ENCODE peak calls at places on chromosomes 12 and 14, in eight cellular contexts. H, G, X, V, R, F, Y and Q are unnamed samples. For H3K27me3 and H3K4me1, the result is how much of the 10 kb centered on the place peaks cover.

GRCh38 chr12:57853864-57854556 is 7.5 kb upstream of the CTDSP2 start:
- DNase-seq in Y (no peak), X (no peak), V (no peak), H (no peak), R (no peak), G (no peak), F (no peak), Q (no peak)

GRCh38 chr12:79680051-79680450 is 10.7 kb downstream of the PAWR start:
- DNase-seq in V (no peak), H (no peak), G (no peak), R (no peak), F (no peak), Y (no peak), X (no peak), Q (no peak)

GRCh38 chr12:27148791-27149190 is 66.4 kb upstream of the C12orf71 start:
- DNase-seq in V (no peak), R (no peak), Y (no peak), H (no peak), G (no peak), F (no peak), X (no peak), Q (no peak)

GRCh38 chr14:53273671-53274072 is 120.5 kb upstream of the DDHD1 start:
- DNase-seq in G (no peak), V (no peak), Y (no peak), F (no peak), H (no peak), R (no peak), X (no peak), Q (no peak)

GRCh38 chr12:111458773-111459172 is 53.0 kb downstream of the SH2B3 start:
- DNase-seq in R (no peak), Y (no peak), H (no peak), G (no peak), X (peak), F (no peak), V (no peak), Q (no peak)

GRCh38 chr14:24132061-24132685 is 1.7 kb downstream of the FITM1 start:
- DNase-seq in V (no peak), X (peak), R (no peak), G (peak), H (peak), Y (no peak), F (no peak), Q (no peak)

GRCh38 chr14:74147571-74147970 is 62.8 kb downstream of the LIN52 start:
- DNase-seq in G (no peak), X (no peak), H (no peak), Y (no peak), V (no peak), F (no peak), R (no peak), Q (no peak)

GRCh38 chr12:57397441-57397840 is 33.4 kb downstream of the R3HDM2 start:
- DNase-seq in H (no peak), Y (no peak), X (no peak), F (no peak), R (no peak), V (no peak), G (no peak), Q (no peak)

GRCh38 chr12:70853326-70853725 is 67.2 kb downstream of the PTPRR start:
- DNase-seq in R (peak), G (no peak), X (peak), Y (peak), V (no peak), H (peak), F (peak), Q (no peak)

GRCh38 chr14:98189521-98189920 is 1082.5 kb downstream of the BCL11B start:
- DNase-seq in X (no peak), R (no peak), F (no peak), G (no peak), H (peak), Y (no peak), V (no peak), Q (no peak)

GRCh38 chr12:52798003-52798670 is 2.2 kb upstream of the KRT3 start:
- DNase-seq in R (no peak), Y (no peak), F (no peak), X (no peak), V (no peak), G (no peak), H (no peak), Q (no peak)

DNA sequence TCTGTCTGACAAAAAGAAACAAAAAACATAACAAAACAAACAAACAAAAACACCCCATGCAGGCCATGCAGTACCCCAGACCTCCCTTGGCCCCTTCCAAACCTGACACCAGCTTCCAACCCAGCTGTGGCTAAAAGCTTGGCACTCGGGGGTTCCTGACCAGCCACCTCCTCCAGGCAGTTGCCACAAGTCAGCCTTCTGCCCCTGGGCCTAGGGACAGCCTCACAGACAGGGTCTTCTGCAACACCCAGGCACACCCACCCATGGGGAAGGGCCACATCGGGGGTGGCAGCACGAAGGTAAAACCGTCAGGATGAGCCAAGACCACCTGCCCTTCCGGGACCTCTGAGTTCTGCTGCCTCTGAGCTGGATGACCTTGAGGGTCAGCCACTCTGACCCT is 10.7 kb upstream of the TMEM119 start:
- DNase-seq in F (no peak), R (no peak), Y (no peak), X (no peak), G (peak), V (no peak), H (no peak), Q (no peak)
- H3K27me3 ChIP-seq in F (under half), R (under half), Y (under half), X (under half), G (under half), V (under half), H (under half), Q (under half)

GRCh38 chr14:101222362-101223090 is 319.0 kb upstream of the RTL1 start:
- DNase-seq in F (no peak), V (no peak), Y (peak), G (peak), X (peak), H (no peak), R (no peak), Q (no peak)
- H3K27ac ChIP-seq in F (no peak), V (no peak), Y (no peak), G (no peak), X (no peak), H (no peak), R (no peak), Q (no peak)

GRCh38 chr14:92565718-92566115 is 52.1 kb downstream of the RIN3 start:
- DNase-seq in Y (no peak), X (no peak), F (no peak), R (no peak), H (no peak), G (no peak), V (no peak), Q (no peak)

GRCh38 chr14:92565040-92565717 is 51.6 kb downstream of the RIN3 start:
- DNase-seq in V (no peak), X (no peak), H (no peak), Y (no peak), F (no peak), G (no peak), R (no peak), Q (no peak)

GRCh38 chr14:92564361-92565039 is 50.9 kb downstream of the RIN3 start:
- DNase-seq in V (no peak), H (no peak), Y (no peak), X (no peak), G (peak), F (no peak), R (no peak), Q (no peak)

GRCh38 chr14:92561906-92562489 is 48.4 kb downstream of the RIN3 start:
- DNase-seq in Y (no peak), V (no peak), H (no peak), X (no peak), R (no peak), F (no peak), G (no peak), Q (no peak)

DNA sequence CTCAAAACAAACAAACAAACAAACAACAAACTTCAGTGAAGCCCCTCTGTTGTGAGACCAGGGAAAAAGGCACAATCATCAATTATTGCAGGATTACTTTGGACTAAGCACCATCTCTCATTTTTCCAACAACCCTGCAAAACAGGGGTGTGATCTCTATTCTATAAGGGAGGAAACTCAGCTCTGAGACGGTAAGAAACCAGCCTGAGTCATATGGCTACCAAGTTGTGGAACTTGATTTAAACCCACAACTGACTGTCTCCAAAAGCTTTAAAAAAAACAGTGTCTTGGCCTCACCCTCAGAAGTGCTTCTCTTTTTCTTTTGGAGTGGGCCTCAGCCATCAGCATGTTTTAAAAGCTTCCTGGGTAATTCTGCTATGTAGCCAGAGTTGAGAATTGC is 49.8 kb downstream of the RIN3 start:
- DNase-seq in G (no peak), R (no peak), Y (no peak), H (no peak), F (no peak), X (no peak), V (no peak), Q (no peak)
- H3K4me1 ChIP-seq in G (under half), R (under half), Y (under half), H (under half), F (under half), X (under half), V (under half), Q (under half)

DNA sequence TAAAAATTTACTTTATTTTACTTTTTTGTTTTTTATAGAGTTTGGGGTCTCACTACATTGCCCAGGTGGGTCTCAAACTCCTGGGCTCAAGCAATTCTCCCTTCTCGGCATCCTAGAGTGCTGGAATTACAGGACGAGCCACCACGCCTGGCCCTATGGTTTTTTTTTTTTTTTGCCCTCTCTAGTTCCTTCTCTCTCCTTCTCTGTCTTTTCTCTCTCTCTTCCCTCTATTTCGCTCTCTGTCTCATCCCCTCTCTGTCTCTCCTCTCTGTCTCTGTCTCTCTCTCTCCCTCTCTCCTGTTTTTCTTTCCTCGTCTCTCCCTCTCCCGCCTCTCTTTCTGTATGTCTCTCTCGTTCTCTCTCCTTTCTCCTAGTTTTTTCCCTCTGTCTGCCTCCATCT is 202.6 kb upstream of the LHX5 start:
- DNase-seq in X (no peak), R (no peak), G (no peak), Y (no peak), H (no peak), V (no peak), F (no peak), Q (no peak)
- H3K27me3 ChIP-seq in X (under half), R (under half), G (under half), Y (under half), H (under half), V (under half), F (under half), Q (under half)

GRCh38 chr14:92951261-92951660 is 28.3 kb downstream of the CHGA start:
- DNase-seq in V (no peak), F (no peak), Y (no peak), R (no peak), X (no peak), H (no peak), G (peak), Q (no peak)

GRCh38 chr14:92950773-92951172 is 27.8 kb downstream of the CHGA start:
- DNase-seq in Y (no peak), H (no peak), V (no peak), G (peak), F (no peak), X (no peak), R (no peak), Q (no peak)

GRCh38 chr14:92951912-92952471 is 29.0 kb downstream of the CHGA start:
- DNase-seq in H (peak), G (peak), X (peak), R (peak), Y (peak), F (peak), V (peak), Q (peak)

GRCh38 chr14:92953526-92953925 is 30.6 kb downstream of the CHGA start:
- DNase-seq in G (peak), Y (no peak), V (no peak), X (no peak), R (no peak), H (no peak), F (no peak), Q (no peak)

GRCh38 chr14:92952497-92953298 is 29.7 kb downstream of the CHGA start:
- DNase-seq in R (no peak), V (no peak), Y (peak), X (no peak), G (peak), H (no peak), F (no peak), Q (no peak)
- H3K27ac ChIP-seq in R (no peak), V (peak), Y (peak), X (no peak), G (peak), H (no peak), F (no peak), Q (no peak)